ENCODE peak calls at places on chromosomes 2 and 18, in ten cellular contexts. One of them, this sample, is unnamed.

GRCh38 chr2:61993422-61994024 is 88.0 kb downstream of the COMMD1 start:
- DNase-seq in left ventricle myocardium inferior: no peak
- DNase-seq in gastrocnemius medialis: no peak
- DNase-seq in heart left ventricle: no peak
- DNase-seq in cardiac muscle cell: peak; percentile 34
- DNase-seq in dorsolateral prefrontal cortex: no peak
- DNase-seq in AG04450: peak; percentile 11
- DNase-seq in esophagus squamous epithelium: no peak
- DNase-seq in heart right ventricle: no peak
- DNase-seq in foreskin keratinocyte: no peak
- DNase-seq in this sample: peak; percentile 49

GRCh38 chr2:191038241-191038725 is 24.3 kb upstream of the STAT1 start:
- DNase-seq in left ventricle myocardium inferior: no peak
- DNase-seq in gastrocnemius medialis: no peak
- DNase-seq in heart left ventricle: no peak
- DNase-seq in cardiac muscle cell: no peak
- DNase-seq in dorsolateral prefrontal cortex: no peak
- DNase-seq in AG04450: no peak
- DNase-seq in esophagus squamous epithelium: no peak
- DNase-seq in heart right ventricle: no peak
- DNase-seq in foreskin keratinocyte: peak; percentile 45
- DNase-seq in this sample: no peak

GRCh38 chr18:7607535-7608173 is 40.5 kb downstream of the PTPRM start:
- DNase-seq in left ventricle myocardium inferior: peak; percentile 41
- DNase-seq in gastrocnemius medialis: peak; percentile 58
- DNase-seq in heart left ventricle: peak; percentile 77
- DNase-seq in cardiac muscle cell: peak; percentile 29
- DNase-seq in dorsolateral prefrontal cortex: no peak
- DNase-seq in AG04450: no peak
- DNase-seq in esophagus squamous epithelium: no peak
- DNase-seq in heart right ventricle: no peak
- DNase-seq in foreskin keratinocyte: no peak
- DNase-seq in this sample: no peak

GRCh38 chr18:35939166-35939565 is 33.3 kb upstream of the RMP24 start:
- DNase-seq in left ventricle myocardium inferior: no peak
- DNase-seq in gastrocnemius medialis: no peak
- DNase-seq in heart left ventricle: no peak
- DNase-seq in cardiac muscle cell: peak; percentile 46
- DNase-seq in dorsolateral prefrontal cortex: no peak
- DNase-seq in AG04450: no peak
- DNase-seq in esophagus squamous epithelium: no peak
- DNase-seq in heart right ventricle: no peak
- DNase-seq in foreskin keratinocyte: no peak
- DNase-seq in this sample: peak; percentile 62

GRCh38 chr18:56593906-56594305 is 44.5 kb downstream of the TXNL1 start:
- DNase-seq in left ventricle myocardium inferior: no peak
- DNase-seq in gastrocnemius medialis: no peak
- DNase-seq in heart left ventricle: no peak
- DNase-seq in cardiac muscle cell: no peak
- DNase-seq in dorsolateral prefrontal cortex: no peak
- DNase-seq in AG04450: no peak
- DNase-seq in esophagus squamous epithelium: no peak
- DNase-seq in heart right ventricle: no peak
- DNase-seq in foreskin keratinocyte: peak; percentile 52
- DNase-seq in this sample: no peak

GRCh38 chr2:99653433-99653832 is 163.6 kb upstream of the REV1 start:
- DNase-seq in left ventricle myocardium inferior: no peak
- DNase-seq in gastrocnemius medialis: no peak
- DNase-seq in heart left ventricle: no peak
- DNase-seq in cardiac muscle cell: no peak
- DNase-seq in dorsolateral prefrontal cortex: no peak
- DNase-seq in AG04450: no peak
- DNase-seq in esophagus squamous epithelium: no peak
- DNase-seq in heart right ventricle: no peak
- DNase-seq in foreskin keratinocyte: no peak
- DNase-seq in this sample: no peak

GRCh38 chr18:75064513-75064905 is 144.4 kb downstream of the PTGR3 start:
- DNase-seq in left ventricle myocardium inferior: no peak
- DNase-seq in gastrocnemius medialis: no peak
- DNase-seq in heart left ventricle: no peak
- DNase-seq in cardiac muscle cell: no peak
- DNase-seq in dorsolateral prefrontal cortex: no peak
- DNase-seq in AG04450: no peak
- DNase-seq in esophagus squamous epithelium: no peak
- DNase-seq in heart right ventricle: no peak
- DNase-seq in foreskin keratinocyte: no peak
- DNase-seq in this sample: no peak

GRCh38 chr2:70140978-70141753 is 49.7 kb downstream of the C2orf42 start:
- DNase-seq in left ventricle myocardium inferior: no peak
- DNase-seq in gastrocnemius medialis: peak; percentile 74
- DNase-seq in heart left ventricle: peak; percentile 48
- DNase-seq in cardiac muscle cell: no peak
- DNase-seq in dorsolateral prefrontal cortex: no peak
- DNase-seq in AG04450: no peak
- DNase-seq in esophagus squamous epithelium: peak; percentile 56
- DNase-seq in heart right ventricle: no peak
- DNase-seq in foreskin keratinocyte: peak; percentile 98
- DNase-seq in this sample: peak; percentile 62

GRCh38 chr18:54149078-54149697 is 75.3 kb downstream of the MBD2 start:
- DNase-seq in left ventricle myocardium inferior: no peak
- DNase-seq in gastrocnemius medialis: no peak
- DNase-seq in heart left ventricle: no peak
- DNase-seq in cardiac muscle cell: no peak
- DNase-seq in dorsolateral prefrontal cortex: no peak
- DNase-seq in AG04450: peak; percentile 54
- DNase-seq in esophagus squamous epithelium: no peak
- DNase-seq in heart right ventricle: no peak
- DNase-seq in foreskin keratinocyte: peak; percentile 92
- DNase-seq in this sample: peak; percentile 64

GRCh38 chr2:203871371-203871983 is 3.9 kb downstream of the CTLA4 start:
- DNase-seq in left ventricle myocardium inferior: no peak
- DNase-seq in gastrocnemius medialis: no peak
- DNase-seq in heart left ventricle: no peak
- DNase-seq in cardiac muscle cell: no peak
- DNase-seq in dorsolateral prefrontal cortex: no peak
- DNase-seq in AG04450: no peak
- DNase-seq in esophagus squamous epithelium: no peak
- DNase-seq in heart right ventricle: no peak
- DNase-seq in foreskin keratinocyte: no peak
- DNase-seq in this sample: no peak

GRCh38 chr2:43312751-43313641 is 86.6 kb upstream of the ZFP36L2 start:
- DNase-seq in left ventricle myocardium inferior: no peak
- DNase-seq in gastrocnemius medialis: no peak
- DNase-seq in heart left ventricle: no peak
- DNase-seq in cardiac muscle cell: no peak
- DNase-seq in dorsolateral prefrontal cortex: no peak
- DNase-seq in AG04450: peak; percentile 56
- DNase-seq in esophagus squamous epithelium: no peak
- DNase-seq in heart right ventricle: no peak
- DNase-seq in foreskin keratinocyte: no peak
- DNase-seq in this sample: no peak

GRCh38 chr18:55115606-55116005 is 156.3 kb upstream of the CCDC68 start:
- DNase-seq in left ventricle myocardium inferior: no peak
- DNase-seq in gastrocnemius medialis: no peak
- DNase-seq in heart left ventricle: no peak
- DNase-seq in cardiac muscle cell: no peak
- DNase-seq in dorsolateral prefrontal cortex: no peak
- DNase-seq in AG04450: no peak
- DNase-seq in esophagus squamous epithelium: no peak
- DNase-seq in heart right ventricle: no peak
- DNase-seq in foreskin keratinocyte: no peak
- DNase-seq in this sample: no peak

GRCh38 chr2:109062558-109063325 is 66.3 kb upstream of the SH3RF3 start:
- DNase-seq in left ventricle myocardium inferior: no peak
- DNase-seq in gastrocnemius medialis: no peak
- DNase-seq in heart left ventricle: no peak
- DNase-seq in cardiac muscle cell: peak; percentile 19
- DNase-seq in dorsolateral prefrontal cortex: no peak
- DNase-seq in AG04450: no peak
- DNase-seq in esophagus squamous epithelium: no peak
- DNase-seq in heart right ventricle: no peak
- DNase-seq in foreskin keratinocyte: no peak
- DNase-seq in this sample: no peak

GRCh38 chr2:82013641-82014040 is 1709.1 kb upstream of the LRRTM1 start:
- DNase-seq in left ventricle myocardium inferior: no peak
- DNase-seq in gastrocnemius medialis: no peak
- DNase-seq in heart left ventricle: no peak
- DNase-seq in cardiac muscle cell: no peak
- DNase-seq in dorsolateral prefrontal cortex: no peak
- DNase-seq in AG04450: no peak
- DNase-seq in esophagus squamous epithelium: no peak
- DNase-seq in heart right ventricle: no peak
- DNase-seq in foreskin keratinocyte: no peak
- DNase-seq in this sample: no peak

GRCh38 chr2:231704017-231704416 is 4.3 kb upstream of the PTMA start:
- DNase-seq in left ventricle myocardium inferior: no peak
- DNase-seq in gastrocnemius medialis: no peak
- DNase-seq in heart left ventricle: no peak
- DNase-seq in cardiac muscle cell: no peak
- DNase-seq in dorsolateral prefrontal cortex: no peak
- DNase-seq in AG04450: no peak
- DNase-seq in esophagus squamous epithelium: no peak
- DNase-seq in heart right ventricle: no peak
- DNase-seq in foreskin keratinocyte: no peak
- DNase-seq in this sample: no peak

GRCh38 chr2:170641961-170642360 is 73.2 kb upstream of the SP5 start:
- DNase-seq in left ventricle myocardium inferior: no peak
- DNase-seq in gastrocnemius medialis: no peak
- DNase-seq in heart left ventricle: no peak
- DNase-seq in cardiac muscle cell: no peak
- DNase-seq in dorsolateral prefrontal cortex: no peak
- DNase-seq in AG04450: no peak
- DNase-seq in esophagus squamous epithelium: no peak
- DNase-seq in heart right ventricle: no peak
- DNase-seq in foreskin keratinocyte: no peak
- DNase-seq in this sample: no peak

DNA sequence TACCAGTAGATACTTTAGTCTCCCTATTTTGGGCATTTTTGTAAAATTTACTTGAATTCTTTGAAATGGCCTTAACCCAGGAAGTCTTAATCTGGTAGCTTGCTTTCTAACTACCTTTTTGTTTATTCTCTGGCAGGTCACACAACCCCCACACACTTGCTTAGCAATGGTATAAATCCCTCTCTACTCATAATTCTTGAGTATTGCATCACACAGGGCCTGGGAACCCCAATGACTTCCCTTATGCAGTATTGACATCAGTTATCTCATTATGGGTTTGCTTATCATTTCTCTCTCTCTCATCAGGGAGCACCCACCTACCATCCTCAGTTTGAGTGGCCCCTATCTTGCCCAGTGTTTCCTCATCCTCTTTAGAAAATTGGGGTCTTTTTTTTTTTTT is 207.1 kb downstream of the KCNS3 start:
- DNase-seq in left ventricle myocardium inferior: no peak
- DNase-seq in gastrocnemius medialis: no peak
- DNase-seq in heart left ventricle: no peak
- DNase-seq in cardiac muscle cell: no peak
- DNase-seq in dorsolateral prefrontal cortex: no peak
- DNase-seq in AG04450: no peak
- DNase-seq in esophagus squamous epithelium: no peak
- DNase-seq in heart right ventricle: no peak
- DNase-seq in foreskin keratinocyte: no peak
- DNase-seq in this sample: no peak
- H3K27ac ChIP-seq in left ventricle myocardium inferior: no peak overlapping the region
- H3K27ac ChIP-seq in gastrocnemius medialis: no peak overlapping the region
- H3K27ac ChIP-seq in heart left ventricle: no peak overlapping the region
- H3K27ac ChIP-seq in cardiac muscle cell: no peak overlapping the region
- H3K27ac ChIP-seq in dorsolateral prefrontal cortex: no peak overlapping the region
- H3K27ac ChIP-seq in AG04450: no peak overlapping the region
- H3K27ac ChIP-seq in esophagus squamous epithelium: no peak overlapping the region
- H3K27ac ChIP-seq in heart right ventricle: no peak overlapping the region
- H3K27ac ChIP-seq in foreskin keratinocyte: no peak overlapping the region
- H3K27ac ChIP-seq in this sample: no peak overlapping the region

GRCh38 chr2:238864207-238865014 is 16.5 kb downstream of the TWIST2 start:
- DNase-seq in left ventricle myocardium inferior: peak; percentile 76
- DNase-seq in gastrocnemius medialis: peak; percentile 77
- DNase-seq in heart left ventricle: peak; percentile 91
- DNase-seq in cardiac muscle cell: no peak
- DNase-seq in dorsolateral prefrontal cortex: no peak
- DNase-seq in AG04450: peak; percentile 95
- DNase-seq in esophagus squamous epithelium: peak; percentile 13
- DNase-seq in heart right ventricle: peak; percentile 72
- DNase-seq in foreskin keratinocyte: peak; percentile 81
- DNase-seq in this sample: peak; percentile 80
- H3K27me3 ChIP-seq in left ventricle myocardium inferior: peaks cover 24% of the 10 kb centered on the region
- H3K27me3 ChIP-seq in gastrocnemius medialis: no peaks in the 10 kb centered on the region
- H3K27me3 ChIP-seq in heart left ventricle: no peaks in the 10 kb centered on the region
- H3K27me3 ChIP-seq in cardiac muscle cell: no peaks in the 10 kb centered on the region
- H3K27me3 ChIP-seq in dorsolateral prefrontal cortex: no peaks in the 10 kb centered on the region
- H3K27me3 ChIP-seq in AG04450: no peaks in the 10 kb centered on the region
- H3K27me3 ChIP-seq in esophagus squamous epithelium: no peaks in the 10 kb centered on the region
- H3K27me3 ChIP-seq in heart right ventricle: no peaks in the 10 kb centered on the region
- H3K27me3 ChIP-seq in foreskin keratinocyte: no peaks in the 10 kb centered on the region
- H3K27me3 ChIP-seq in this sample: no peaks in the 10 kb centered on the region

DNA sequence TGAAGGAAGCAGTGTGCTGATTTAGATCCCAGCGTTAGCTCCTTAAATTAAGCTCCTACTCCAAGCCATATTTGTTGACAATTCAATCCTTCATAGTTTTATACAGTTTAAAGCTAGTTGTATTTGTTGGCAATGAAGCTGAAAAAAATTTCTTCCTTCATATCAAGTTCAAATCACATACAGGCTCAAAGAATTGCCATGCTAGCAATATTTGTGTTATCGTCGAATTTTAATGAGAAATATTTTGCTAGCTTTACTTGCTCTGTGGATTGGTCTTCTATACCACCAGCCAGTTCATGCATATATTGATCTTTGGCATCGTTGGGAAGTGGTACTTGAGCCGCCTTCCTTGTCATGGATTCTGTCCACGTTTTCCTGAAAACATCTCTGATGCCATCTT is 204.6 kb upstream of the HDAC4 start:
- DNase-seq in left ventricle myocardium inferior: no peak
- DNase-seq in gastrocnemius medialis: no peak
- DNase-seq in heart left ventricle: no peak
- DNase-seq in cardiac muscle cell: no peak
- DNase-seq in dorsolateral prefrontal cortex: no peak
- DNase-seq in AG04450: no peak
- DNase-seq in esophagus squamous epithelium: no peak
- DNase-seq in heart right ventricle: no peak
- DNase-seq in foreskin keratinocyte: no peak
- DNase-seq in this sample: no peak
- H3K27ac ChIP-seq in left ventricle myocardium inferior: no peak overlapping the region
- H3K27ac ChIP-seq in gastrocnemius medialis: no peak overlapping the region
- H3K27ac ChIP-seq in heart left ventricle: no peak overlapping the region
- H3K27ac ChIP-seq in cardiac muscle cell: no peak overlapping the region
- H3K27ac ChIP-seq in dorsolateral prefrontal cortex: no peak overlapping the region
- H3K27ac ChIP-seq in AG04450: no peak overlapping the region
- H3K27ac ChIP-seq in esophagus squamous epithelium: no peak overlapping the region
- H3K27ac ChIP-seq in heart right ventricle: no peak overlapping the region
- H3K27ac ChIP-seq in foreskin keratinocyte: no peak overlapping the region
- H3K27ac ChIP-seq in this sample: no peak overlapping the region

DNA sequence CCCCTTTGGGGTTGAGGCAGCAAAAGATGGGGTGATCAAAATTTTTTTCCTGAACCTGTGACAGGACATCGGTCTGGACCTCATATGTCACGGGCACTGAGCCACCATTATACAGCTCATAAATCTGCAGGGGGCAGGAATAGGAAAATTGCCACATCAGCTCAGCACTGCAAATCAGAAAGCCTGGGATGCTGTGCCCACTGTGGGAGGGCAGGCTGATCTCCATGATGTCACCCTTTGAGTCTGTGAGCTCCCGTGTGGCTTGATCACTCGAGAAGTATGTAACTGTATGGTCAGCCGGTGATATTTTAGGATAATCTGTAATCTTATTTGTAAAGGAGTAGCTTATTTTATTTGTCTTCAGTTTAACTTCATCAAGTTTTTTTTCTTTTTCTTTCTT is 17.7 kb upstream of the CRYBA2 start:
- DNase-seq in left ventricle myocardium inferior: no peak
- DNase-seq in gastrocnemius medialis: no peak
- DNase-seq in heart left ventricle: no peak
- DNase-seq in cardiac muscle cell: no peak
- DNase-seq in dorsolateral prefrontal cortex: no peak
- DNase-seq in AG04450: no peak
- DNase-seq in esophagus squamous epithelium: no peak
- DNase-seq in heart right ventricle: no peak
- DNase-seq in foreskin keratinocyte: no peak
- DNase-seq in this sample: no peak
- H3K27me3 ChIP-seq in left ventricle myocardium inferior: peaks cover 82% of the 10 kb centered on the region
- H3K27me3 ChIP-seq in gastrocnemius medialis: peaks cover 15% of the 10 kb centered on the region
- H3K27me3 ChIP-seq in heart left ventricle: peaks cover 15% of the 10 kb centered on the region
- H3K27me3 ChIP-seq in cardiac muscle cell: peaks cover 88% of the 10 kb centered on the region
- H3K27me3 ChIP-seq in dorsolateral prefrontal cortex: peaks cover 7% of the 10 kb centered on the region
- H3K27me3 ChIP-seq in AG04450: peaks cover 21% of the 10 kb centered on the region
- H3K27me3 ChIP-seq in esophagus squamous epithelium: no peaks in the 10 kb centered on the region
- H3K27me3 ChIP-seq in heart right ventricle: peaks cover 34% of the 10 kb centered on the region
- H3K27me3 ChIP-seq in foreskin keratinocyte: peaks cover 21% of the 10 kb centered on the region
- H3K27me3 ChIP-seq in this sample: no peaks in the 10 kb centered on the region

This sample was measured in testis.